ENCODE peak calls at places on chromosomes 4 and X, in eight cellular contexts. One of them, this sample, is unnamed.

GRCh38 chrX:357693-358471 is 28.8 kb downstream of the PPP2R3B start:
- DNase-seq in activated CD8-positive, alpha-beta T cell treated with anti-CD3 and anti-CD28 coated beads for 36 hours: peak; percentile 76
- DNase-seq in Kasumi-1: peak; percentile 30
- DNase-seq in RCC 7860: no peak
- DNase-seq in A673: peak; percentile 25
- DNase-seq in cardiac muscle cell: peak; percentile 42
- DNase-seq in GM04503: no peak
- DNase-seq in CD4-positive, alpha-beta T cell: no peak
- DNase-seq in this sample: no peak

GRCh38 chr4:22385615-22386014 is 130.3 kb downstream of the ADGRA3 start:
- DNase-seq in activated CD8-positive, alpha-beta T cell treated with anti-CD3 and anti-CD28 coated beads for 36 hours: peak; percentile 22
- DNase-seq in Kasumi-1: no peak
- DNase-seq in RCC 7860: peak; percentile 58
- DNase-seq in A673: no peak
- DNase-seq in cardiac muscle cell: peak; percentile 14
- DNase-seq in GM04503: no peak
- DNase-seq in CD4-positive, alpha-beta T cell: no peak
- DNase-seq in this sample: no peak

GRCh38 chr4:169064281-169064680 is 54.2 kb upstream of the CBR4 start:
- DNase-seq in activated CD8-positive, alpha-beta T cell treated with anti-CD3 and anti-CD28 coated beads for 36 hours: no peak
- DNase-seq in Kasumi-1: no peak
- DNase-seq in RCC 7860: no peak
- DNase-seq in A673: no peak
- DNase-seq in cardiac muscle cell: no peak
- DNase-seq in GM04503: no peak
- DNase-seq in CD4-positive, alpha-beta T cell: no peak
- DNase-seq in this sample: no peak

GRCh38 chrX:84747516-84747915 is 245.3 kb upstream of the HDX start:
- DNase-seq in activated CD8-positive, alpha-beta T cell treated with anti-CD3 and anti-CD28 coated beads for 36 hours: no peak
- DNase-seq in Kasumi-1: no peak
- DNase-seq in RCC 7860: no peak
- DNase-seq in A673: no peak
- DNase-seq in cardiac muscle cell: no peak
- DNase-seq in GM04503: no peak
- DNase-seq in CD4-positive, alpha-beta T cell: no peak
- DNase-seq in this sample: no peak

GRCh38 chr4:176837176-176837915 is 44.6 kb upstream of the VEGFC start:
- DNase-seq in activated CD8-positive, alpha-beta T cell treated with anti-CD3 and anti-CD28 coated beads for 36 hours: no peak
- DNase-seq in Kasumi-1: no peak
- DNase-seq in RCC 7860: no peak
- DNase-seq in A673: no peak
- DNase-seq in cardiac muscle cell: no peak
- DNase-seq in GM04503: no peak
- DNase-seq in CD4-positive, alpha-beta T cell: no peak
- DNase-seq in this sample: no peak

GRCh38 chr4:146439999-146440398 is 81.7 kb downstream of the SLC10A7 start:
- DNase-seq in activated CD8-positive, alpha-beta T cell treated with anti-CD3 and anti-CD28 coated beads for 36 hours: no peak
- DNase-seq in Kasumi-1: no peak
- DNase-seq in RCC 7860: no peak
- DNase-seq in A673: no peak
- DNase-seq in cardiac muscle cell: peak; percentile 15
- DNase-seq in GM04503: no peak
- DNase-seq in CD4-positive, alpha-beta T cell: no peak
- DNase-seq in this sample: no peak

GRCh38 chr4:78592104-78592783 is 40.7 kb downstream of the ANXA3 start:
- DNase-seq in activated CD8-positive, alpha-beta T cell treated with anti-CD3 and anti-CD28 coated beads for 36 hours: peak; percentile 35
- DNase-seq in Kasumi-1: peak; percentile 56
- DNase-seq in RCC 7860: no peak
- DNase-seq in A673: no peak
- DNase-seq in cardiac muscle cell: no peak
- DNase-seq in GM04503: no peak
- DNase-seq in CD4-positive, alpha-beta T cell: no peak
- DNase-seq in this sample: no peak

GRCh38 chr4:27666943-27667342 is 806.3 kb downstream of the STIM2 start:
- DNase-seq in activated CD8-positive, alpha-beta T cell treated with anti-CD3 and anti-CD28 coated beads for 36 hours: no peak
- DNase-seq in Kasumi-1: peak; percentile 36
- DNase-seq in RCC 7860: no peak
- DNase-seq in A673: peak; percentile 63
- DNase-seq in cardiac muscle cell: no peak
- DNase-seq in GM04503: no peak
- DNase-seq in CD4-positive, alpha-beta T cell: no peak
- DNase-seq in this sample: no peak

GRCh38 chrX:1248381-1249061 is 20.1 kb upstream of the CSF2RA start:
- DNase-seq in activated CD8-positive, alpha-beta T cell treated with anti-CD3 and anti-CD28 coated beads for 36 hours: peak; percentile 58
- DNase-seq in Kasumi-1: peak; percentile 25
- DNase-seq in RCC 7860: no peak
- DNase-seq in A673: peak; percentile 66
- DNase-seq in cardiac muscle cell: no peak
- DNase-seq in GM04503: no peak
- DNase-seq in CD4-positive, alpha-beta T cell: no peak
- DNase-seq in this sample: no peak